ENCODE peak calls at places on chromosome 22, in ten cellular contexts. F is cardiac fibroblast; Z is lower leg skin; X is pancreas; P is GM13976; B is endothelial cell of umbilical vein; S is B cell; Q is CD4-positive, alpha-beta T cell; V is body of pancreas; O is heart right ventricle. R is an unnamed sample.

GRCh38 chr22:37782340-37783168 is 25.2 kb upstream of the GCAT start:
- DNase-seq in F (peak), Z (no peak), X (no peak), P (no peak), B (peak), S (no peak), Q (no peak), V (no peak), O (no peak), R (peak)

GRCh38 chr22:16969508-16970327 is 38.3 kb downstream of the GAB4 start:
- DNase-seq in F (no peak), Z (no peak), X (no peak), P (no peak), B (no peak), S (no peak), Q (no peak), V (no peak), O (no peak), R (no peak)

GRCh38 chr22:25629613-25630012 is 65.1 kb downstream of the GRK3 start:
- DNase-seq in F (no peak), Z (no peak), X (no peak), P (no peak), B (no peak), S (no peak), Q (no peak), V (no peak), O (no peak), R (no peak)

GRCh38 chr22:28896611-28897010 is 13.2 kb downstream of the ZNRF3 start:
- DNase-seq in F (no peak), Z (no peak), X (no peak), P (no peak), B (no peak), S (no peak), Q (no peak), V (no peak), O (no peak), R (peak)

GRCh38 chr22:49601614-49602321 is 225.9 kb downstream of the BRD1 start:
- DNase-seq in F (no peak), Z (no peak), X (no peak), P (no peak), B (no peak), S (no peak), Q (no peak), V (peak), O (no peak), R (no peak)

GRCh38 chr22:28034760-28035401 is 115.8 kb upstream of the PITPNB start:
- DNase-seq in F (peak), Z (peak), X (peak), P (no peak), B (peak), S (no peak), Q (peak), V (peak), O (peak), R (peak)

GRCh38 chr22:42289671-42290269 is 19.3 kb upstream of the TCF20 start:
- DNase-seq in F (no peak), Z (no peak), X (peak), P (no peak), B (no peak), S (no peak), Q (no peak), V (no peak), O (no peak), R (no peak)

GRCh38 chr22:47192651-47193437 is 430.4 kb downstream of the TBC1D22A start:
- DNase-seq in F (no peak), Z (no peak), X (peak), P (no peak), B (no peak), S (no peak), Q (no peak), V (peak), O (no peak), R (no peak)

GRCh38 chr22:25511725-25512124 is 52.8 kb upstream of the GRK3 start:
- DNase-seq in F (no peak), Z (no peak), X (no peak), P (no peak), B (no peak), S (no peak), Q (no peak), V (no peak), O (no peak), R (no peak)

GRCh38 chr22:39221999-39222686 is 22.6 kb downstream of the PDGFB start:
- DNase-seq in F (no peak), Z (no peak), X (no peak), P (no peak), B (no peak), S (no peak), Q (no peak), V (peak), O (no peak), R (no peak)

GRCh38 chr22:39220897-39221850 is 23.6 kb downstream of the PDGFB start:
- DNase-seq in F (peak), Z (no peak), X (no peak), P (no peak), B (no peak), S (no peak), Q (no peak), V (no peak), O (no peak), R (peak)

GRCh38 chr22:39225591-39225990 is 19.2 kb downstream of the PDGFB start:
- DNase-seq in F (no peak), Z (no peak), X (peak), P (no peak), B (no peak), S (no peak), Q (no peak), V (no peak), O (no peak), R (no peak)

GRCh38 chr22:39224550-39224949 is 20.2 kb downstream of the PDGFB start:
- DNase-seq in F (no peak), Z (no peak), X (peak), P (no peak), B (no peak), S (no peak), Q (no peak), V (no peak), O (no peak), R (no peak)

GRCh38 chr22:39223091-39223710 is 21.6 kb downstream of the PDGFB start:
- DNase-seq in F (no peak), Z (no peak), X (peak), P (no peak), B (no peak), S (no peak), Q (no peak), V (no peak), O (no peak), R (no peak)
- TF ChIP-seq CTCF in F (no peak), Z (no peak), X (no peak), P (no peak), B (no peak), S (no peak), Q (no peak), V (no peak), O (no peak), R (no peak)

GRCh38 chr22:30344447-30345200 is 12.1 kb downstream of the SF3A1 start:
- DNase-seq in F (no peak), Z (no peak), X (no peak), P (no peak), B (no peak), S (no peak), Q (no peak), V (no peak), O (no peak), R (no peak)
- TF ChIP-seq CTCF in F (no peak), Z (no peak), X (no peak), P (no peak), B (no peak), S (no peak), Q (no peak), V (no peak), O (no peak), R (no peak)

GRCh38 chr22:43582394-43582793 is 170.6 kb downstream of the MPPED1 start:
- DNase-seq in F (no peak), Z (no peak), X (no peak), P (no peak), B (no peak), S (no peak), Q (no peak), V (no peak), O (no peak), R (no peak)

GRCh38 chr22:43580351-43580750 is 168.5 kb downstream of the MPPED1 start:
- DNase-seq in F (no peak), Z (no peak), X (no peak), P (no peak), B (no peak), S (no peak), Q (no peak), V (no peak), O (no peak), R (no peak)
- TF ChIP-seq CTCF in F (no peak), Z (no peak), X (no peak), P (no peak), B (no peak), S (no peak), Q (no peak), V (no peak), O (no peak), R (no peak)

DNA sequence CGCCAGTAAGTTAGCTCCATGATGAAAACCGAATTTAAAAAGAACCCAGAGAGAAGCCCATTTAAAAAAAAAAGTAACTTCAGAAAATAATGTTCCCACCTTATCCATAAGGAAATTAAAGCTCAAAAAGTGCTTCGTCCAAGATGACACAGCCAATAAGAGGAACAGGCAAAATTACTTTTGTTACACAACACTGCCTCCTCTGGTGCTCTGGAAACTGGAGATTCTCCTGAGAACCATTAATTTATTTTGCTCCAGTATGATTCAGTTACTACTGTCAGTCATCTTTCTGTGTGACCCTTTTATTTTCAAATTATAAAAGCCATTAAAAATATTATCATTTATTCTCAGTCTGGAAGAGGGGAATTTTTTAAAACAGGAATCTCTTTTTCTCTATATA is 2.0 kb downstream of the IFT27 start:
- DNase-seq in F (peak), Z (no peak), X (no peak), P (no peak), B (peak), S (no peak), Q (no peak), V (no peak), O (no peak), R (peak)
- TF ChIP-seq CTCF in F (peak), Z (no peak), X (peak), P (no peak), B (peak), S (no peak), Q (no peak), V (peak), O (peak), R (peak)

GRCh38 chr22:22374163-22374562 is 129.6 kb downstream of the VPREB1 start:
- DNase-seq in F (no peak), Z (no peak), X (no peak), P (no peak), B (no peak), S (no peak), Q (no peak), V (no peak), O (no peak), R (no peak)

GRCh38 chr22:22368516-22368915 is 123.9 kb downstream of the VPREB1 start:
- DNase-seq in F (no peak), Z (no peak), X (no peak), P (no peak), B (no peak), S (no peak), Q (no peak), V (no peak), O (no peak), R (no peak)

GRCh38 chr22:22369962-22370265 is 125.3 kb downstream of the VPREB1 start:
- DNase-seq in F (no peak), Z (peak), X (no peak), P (no peak), B (no peak), S (no peak), Q (no peak), V (no peak), O (no peak), R (no peak)

GRCh38 chr22:22372063-22372462 is 127.5 kb downstream of the VPREB1 start:
- DNase-seq in F (no peak), Z (no peak), X (no peak), P (no peak), B (no peak), S (no peak), Q (no peak), V (no peak), O (no peak), R (no peak)

DNA sequence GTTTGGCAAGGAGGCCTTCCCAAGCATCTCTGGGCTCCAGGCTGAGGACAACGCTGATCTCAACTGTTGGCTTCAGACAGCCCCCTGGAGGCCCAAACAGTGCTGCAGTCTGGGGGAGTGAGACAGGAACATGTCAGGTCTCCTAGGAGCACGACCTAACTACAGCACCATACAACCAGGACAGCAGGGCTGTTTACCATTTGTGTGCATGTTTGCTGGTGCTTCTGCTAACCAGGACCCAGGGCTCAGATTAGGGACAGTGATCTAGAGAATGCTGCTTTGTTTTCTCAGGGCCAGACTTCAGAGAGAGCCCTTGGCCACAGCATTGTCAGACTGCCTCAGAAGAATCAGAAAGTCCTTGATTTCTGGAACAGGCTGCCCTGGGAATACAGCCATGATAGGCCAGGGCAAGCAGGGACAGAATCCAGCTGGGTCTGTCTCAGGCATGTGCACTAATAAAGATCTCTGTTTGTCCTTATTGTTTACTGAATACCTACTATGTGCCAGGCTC is 126.5 kb downstream of the VPREB1 start:
- DNase-seq in F (no peak), Z (no peak), X (no peak), P (no peak), B (no peak), S (no peak), Q (no peak), V (no peak), O (peak), R (no peak)
- TF ChIP-seq CTCF in F (no peak), Z (no peak), X (no peak), P (no peak), B (no peak), S (no peak), Q (no peak), V (no peak), O (no peak), R (no peak)

GRCh38 chr22:43891360-43892182 is at the start of gene PNPLA5:
- DNase-seq in F (no peak), Z (no peak), X (no peak), P (no peak), B (no peak), S (no peak), Q (no peak), V (no peak), O (no peak), R (peak)
- TF ChIP-seq CTCF in F (no peak), Z (no peak), X (no peak), P (no peak), B (no peak), S (no peak), Q (no peak), V (no peak), O (no peak), R (no peak)

DNA sequence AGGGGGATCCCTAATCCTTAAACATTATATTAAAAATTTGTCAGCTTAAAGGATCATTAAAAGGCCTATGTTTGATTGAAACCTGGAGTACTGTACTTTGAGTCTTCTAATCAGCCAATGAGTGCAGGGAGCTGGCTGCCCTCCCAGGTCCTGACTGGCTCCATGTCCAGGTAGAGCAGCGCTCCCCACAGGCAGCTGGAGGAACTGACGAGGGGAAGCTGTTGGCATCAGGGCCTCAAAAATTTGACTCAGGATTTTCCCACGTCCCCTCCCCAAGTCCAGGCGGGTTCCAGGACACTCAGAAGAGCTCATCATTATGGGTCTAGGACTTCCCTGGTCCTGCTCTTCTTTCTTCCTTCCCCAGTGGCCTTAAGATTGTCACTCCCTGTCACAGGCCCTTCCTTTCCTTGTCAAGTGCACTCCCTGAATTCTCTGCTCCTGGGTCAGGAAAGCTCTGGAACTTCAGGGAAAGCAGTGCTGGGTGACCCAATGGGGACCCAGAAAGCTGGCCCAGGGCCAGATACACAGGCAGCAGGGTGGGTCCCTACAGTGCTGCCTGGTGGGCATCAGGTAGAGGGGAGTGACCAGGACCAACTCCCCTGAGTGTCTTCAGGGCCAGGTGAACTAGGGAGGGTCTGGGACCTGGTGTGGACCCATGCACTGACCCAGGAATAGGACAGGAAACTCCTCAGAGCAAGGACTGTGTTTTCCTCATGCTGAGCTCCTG is 65.5 kb downstream of the GGTLC2 start:
- DNase-seq in F (no peak), Z (peak), X (peak), P (no peak), B (no peak), S (no peak), Q (no peak), V (peak), O (no peak), R (no peak)
- TF ChIP-seq CTCF in F (peak), Z (no peak), X (peak), P (peak), B (peak), S (no peak), Q (no peak), V (peak), O (no peak), R (no peak)